ENCODE peak calls at places on chromosome 18, in five cellular contexts. B, O, K, L and P are unnamed samples.

GRCh38 chr18:44536041-44536440 is 144.6 kb upstream of the SETBP1 start:
- DNase-seq in K (no peak), O (peak; percentile 44), L (no peak), B (peak; percentile 22), P (peak; percentile 90)

GRCh38 chr18:44503854-44504253 is 176.8 kb upstream of the SETBP1 start:
- DNase-seq in B (no peak), L (no peak), O (no peak), K (no peak), P (no peak)

GRCh38 chr18:62537946-62538345 is 15.1 kb downstream of the ZCCHC2 start:
- DNase-seq in K (no peak), B (no peak), L (no peak), O (no peak), P (no peak)

GRCh38 chr18:24395049-24395780 is 2.4 kb downstream of the OSBPL1A start:
- DNase-seq in O (peak; percentile 58), L (no peak), B (no peak), K (no peak), P (peak; percentile 38)

GRCh38 chr18:23718243-23718720 is 29.0 kb downstream of the LAMA3 start:
- DNase-seq in O (peak; percentile 94), B (no peak), L (no peak), K (no peak), P (peak; percentile 90)

GRCh38 chr18:74412106-74412880 is 44.8 kb downstream of the DIPK1C start:
- DNase-seq in L (peak; percentile 60), B (no peak), O (no peak), K (no peak), P (no peak)

GRCh38 chr18:32026491-32027086 is 8.0 kb downstream of the RNF125 start:
- DNase-seq in B (no peak), K (no peak), O (no peak), L (no peak), P (no peak)

GRCh38 chr18:67117804-67118203 is 398.7 kb downstream of the DSEL start:
- DNase-seq in O (peak; percentile 52), L (no peak), B (no peak), K (no peak), P (peak; percentile 34)

GRCh38 chr18:37537868-37538525 is 27.6 kb downstream of the CELF4 start:
- DNase-seq in O (peak; percentile 51), L (peak; percentile 39), K (no peak), B (peak; percentile 91), P (peak; percentile 33)

GRCh38 chr18:1006309-1006708 is 101.6 kb downstream of the ADCYAP1 start:
- DNase-seq in B (no peak), K (no peak), L (no peak), O (no peak), P (no peak)

GRCh38 chr18:72762505-72763122 is 105.2 kb downstream of the NETO1 start:
- DNase-seq in O (peak; percentile 49), B (peak; percentile 38), K (no peak), L (no peak), P (peak; percentile 46)